ENCODE peak calls at places on chromosomes 6 and 20, in seven cellular contexts. T is neuronal stem cell; S is fibroblast of lung; A is CD4-positive, alpha-beta memory T cell; I is endothelial cell of umbilical vein; P is HCT116; X is uterus. G is an unnamed sample.

GRCh38 chr6:72937160-72937559 is 288.1 kb downstream of the KHDC1L start:
- DNase-seq in T (no peak), S (no peak), A (no peak), I (no peak), P (no peak), X (no peak), G (no peak)

GRCh38 chr20:2140561-2140960 is 38.9 kb downstream of the STK35 start:
- DNase-seq in T (no peak), S (peak; percentile 50), A (no peak), I (no peak), P (no peak), X (peak; percentile 57), G (no peak)

GRCh38 chr6:34358389-34358906 is 34.0 kb downstream of the NUDT3 start:
- DNase-seq in T (no peak), S (peak; percentile 83), A (no peak), I (peak; percentile 50), P (no peak), X (no peak), G (no peak)

GRCh38 chr6:70479236-70479635 is 65.9 kb downstream of the FAM135A start:
- DNase-seq in T (no peak), S (peak; percentile 47), A (no peak), I (peak; percentile 19), P (no peak), X (no peak), G (no peak)

GRCh38 chr6:138487122-138487604 is 12.1 kb downstream of the NHSL1 start:
- DNase-seq in T (no peak), S (no peak), A (no peak), I (no peak), P (no peak), X (no peak), G (no peak)

GRCh38 chr6:104462811-104463599 is 396.7 kb downstream of the HACE1 start:
- DNase-seq in T (no peak), S (no peak), A (no peak), I (no peak), P (no peak), X (no peak), G (no peak)

GRCh38 chr6:105402981-105403935 is at the start of gene PREP:
- DNase-seq in T (peak; percentile 75), S (peak; percentile 82), A (peak; percentile 79), I (peak; percentile 85), P (peak; percentile 72), X (peak; percentile 68), G (peak; percentile 63)

GRCh38 chr6:14276667-14277404 is 159.3 kb downstream of the CD83 start:
- DNase-seq in T (no peak), S (no peak), A (peak; percentile 76), I (no peak), P (no peak), X (no peak), G (no peak)

GRCh38 chr20:40551125-40551530 is 137.9 kb downstream of the MAFB start:
- DNase-seq in T (no peak), S (peak; percentile 36), A (no peak), I (no peak), P (no peak), X (no peak), G (no peak)

GRCh38 chr20:878511-879307 is 37.4 kb downstream of the ANGPT4 start:
- DNase-seq in T (peak; percentile 74), S (peak; percentile 29), A (no peak), I (peak; percentile 20), P (no peak), X (no peak), G (no peak)

GRCh38 chr6:27770724-27771123 is 141.5 kb downstream of the OR2B2 start:
- DNase-seq in T (no peak), S (no peak), A (no peak), I (no peak), P (no peak), X (no peak), G (no peak)

GRCh38 chr6:33073431-33073871 is at the start of gene HLA-DPA1:
- DNase-seq in T (no peak), S (no peak), A (peak; percentile 32), I (no peak), P (peak; percentile 8), X (peak; percentile 41), G (no peak)

GRCh38 chr20:53226788-53227187 is 254.6 kb downstream of the TSHZ2 start:
- DNase-seq in T (no peak), S (no peak), A (no peak), I (no peak), P (no peak), X (no peak), G (no peak)

GRCh38 chr6:145897552-145897951 is 66.6 kb downstream of the SHPRH start:
- DNase-seq in T (no peak), S (no peak), A (no peak), I (no peak), P (no peak), X (no peak), G (no peak)

GRCh38 chr20:18032977-18033892 is 24.5 kb downstream of the OVOL2 start:
- DNase-seq in T (peak; percentile 67), S (no peak), A (no peak), I (no peak), P (no peak), X (no peak), G (no peak)

GRCh38 chr6:31719001-31719400 is 2.5 kb downstream of the LY6G6C start:
- DNase-seq in T (no peak), S (no peak), A (no peak), I (no peak), P (no peak), X (no peak), G (no peak)

GRCh38 chr6:38281131-38281530 is 358.6 kb downstream of the BTBD9 start:
- DNase-seq in T (no peak), S (no peak), A (no peak), I (no peak), P (no peak), X (no peak), G (no peak)

GRCh38 chr6:112781236-112781635 is 434.1 kb downstream of the RFPL4B start:
- DNase-seq in T (no peak), S (peak; percentile 37), A (no peak), I (peak; percentile 56), P (no peak), X (no peak), G (no peak)

GRCh38 chr20:42749548-42749947 is 440.2 kb downstream of the PTPRT start:
- DNase-seq in T (no peak), S (no peak), A (no peak), I (no peak), P (no peak), X (no peak), G (no peak)

GRCh38 chr6:45483021-45483420 is 105.3 kb upstream of the SUPT3H start:
- DNase-seq in T (no peak), S (peak; percentile 97), A (no peak), I (no peak), P (no peak), X (peak; percentile 33), G (no peak)

GRCh38 chr6:167047554-167047953 is 48.4 kb downstream of the CEP43 start:
- DNase-seq in T (no peak), S (no peak), A (peak; percentile 49), I (no peak), P (no peak), X (no peak), G (peak; percentile 4)

GRCh38 chr6:3504938-3505735 is 48.3 kb upstream of the SLC22A23 start:
- DNase-seq in T (no peak), S (no peak), A (no peak), I (no peak), P (no peak), X (no peak), G (no peak)

GRCh38 chr6:14732845-14733757 is 512.8 kb upstream of the JARID2 start:
- DNase-seq in T (no peak), S (peak; percentile 29), A (no peak), I (no peak), P (peak; percentile 79), X (no peak), G (peak; percentile 39)

GRCh38 chr20:51731771-51732453 is 36.3 kb downstream of the ATP9A start:
- DNase-seq in T (no peak), S (peak; percentile 58), A (no peak), I (no peak), P (no peak), X (no peak), G (peak; percentile 73)

GRCh38 chr6:16684195-16684689 is 77.0 kb downstream of the ATXN1 start:
- DNase-seq in T (no peak), S (peak; percentile 37), A (no peak), I (no peak), P (no peak), X (no peak), G (no peak)
- H3K27ac ChIP-seq in T (no peak overlapping the region), S (no peak overlapping the region), A (no peak overlapping the region), I (no peak overlapping the region), P (no peak overlapping the region), X (peak overlapping the region; percentile 18), G (no peak overlapping the region)

DNA sequence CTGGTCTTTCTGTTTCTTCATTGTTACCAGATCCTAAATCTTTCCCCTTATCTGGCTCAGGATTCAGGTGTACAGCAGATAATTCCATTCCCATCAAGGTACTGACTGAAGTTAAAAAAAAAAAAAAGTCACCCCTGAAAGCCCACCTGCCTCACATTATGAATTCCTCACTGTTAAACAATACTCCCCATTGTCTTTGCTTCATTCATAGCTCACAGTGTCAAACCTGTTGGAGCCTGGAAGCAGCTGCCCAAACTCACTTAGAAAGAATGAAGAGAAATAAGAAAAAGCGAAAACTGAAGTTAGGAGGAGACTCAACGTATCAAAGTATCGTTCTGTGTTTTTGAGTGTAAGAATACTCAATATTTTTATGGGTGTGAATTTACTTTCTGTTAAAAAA is 1.8 kb upstream of the DCBLD1 start:
- DNase-seq in T (no peak), S (no peak), A (no peak), I (no peak), P (no peak), X (no peak), G (no peak)
- H3K27ac ChIP-seq in T (no peak overlapping the region), S (no peak overlapping the region), A (no peak overlapping the region), I (no peak overlapping the region), P (no peak overlapping the region), X (no peak overlapping the region), G (no peak overlapping the region)

GRCh38 chr6:119040229-119040628 is 38.2 kb downstream of the FAM184A start:
- DNase-seq in T (no peak), S (no peak), A (no peak), I (no peak), P (no peak), X (no peak), G (no peak)
- H3K27ac ChIP-seq in T (no peak overlapping the region), S (no peak overlapping the region), A (no peak overlapping the region), I (no peak overlapping the region), P (no peak overlapping the region), X (no peak overlapping the region), G (no peak overlapping the region)

GRCh38 chr6:150631982-150632642 is 32.4 kb downstream of the PLEKHG1 start:
- DNase-seq in T (no peak), S (peak; percentile 71), A (no peak), I (no peak), P (no peak), X (no peak), G (no peak)
- H3K27ac ChIP-seq in T (no peak overlapping the region), S (no peak overlapping the region), A (peak overlapping the region; percentile 60), I (no peak overlapping the region), P (no peak overlapping the region), X (no peak overlapping the region), G (no peak overlapping the region)